ENCODE peak calls at places on chromosome 22, in seven cellular contexts. X is GM10248; Q is stimulated activated naive CD8-positive, alpha-beta T cell treated with anti-CD3 and anti-CD28 coated beads, Interleukin-15, Interleukin-2, amounts not matched to agents 100 U/mL and 50 U/mL, for 24 hours; J is lower leg skin; D is aorta; B is caudate nucleus; E is non-pigmented ciliary epithelial cell. L is an unnamed sample.

GRCh38 chr22:33577862-33578411 is 342.3 kb downstream of the LARGE1 start:
- DNase-seq in D (no peak), B (no peak), E (no peak), X (no peak), J (no peak), Q (no peak), L (no peak)

GRCh38 chr22:50262460-50262911 is 1.0 kb upstream of the MAPK12 start:
- DNase-seq in X (no peak), B (no peak), Q (no peak), D (no peak), E (no peak), J (no peak), L (peak; percentile 43)

GRCh38 chr22:48900626-48901025 is 927.0 kb downstream of the BRD1 start:
- DNase-seq in Q (no peak), J (peak; percentile 48), D (no peak), E (no peak), X (no peak), B (no peak), L (no peak)

GRCh38 chr22:46027219-46028068 is 50.5 kb upstream of the WNT7B start:
- DNase-seq in Q (no peak), E (no peak), X (no peak), B (peak; percentile 63), J (no peak), D (peak; percentile 88), L (no peak)

GRCh38 chr22:21718492-21718891 is 17.1 kb downstream of the YPEL1 start:
- DNase-seq in X (no peak), D (no peak), B (no peak), Q (no peak), J (no peak), E (no peak), L (peak; percentile 49)

GRCh38 chr22:39562839-39563489 is 7.6 kb upstream of the CACNA1I start:
- DNase-seq in Q (no peak), E (no peak), J (no peak), B (no peak), D (no peak), X (no peak), L (no peak)

GRCh38 chr22:49564666-49565515 is 262.8 kb downstream of the BRD1 start:
- DNase-seq in E (no peak), B (no peak), X (no peak), Q (no peak), J (no peak), D (no peak), L (no peak)

GRCh38 chr22:45915151-45915550 is 61.8 kb downstream of the WNT7B start:
- DNase-seq in B (no peak), X (no peak), E (no peak), J (no peak), D (no peak), Q (no peak), L (no peak)

GRCh38 chr22:26766510-26767350 is 109.3 kb downstream of the MIAT start:
- DNase-seq in X (no peak), E (no peak), J (no peak), B (no peak), Q (peak; percentile 11), D (no peak), L (no peak)

GRCh38 chr22:36253523-36254490 is 874 bp downstream of the APOL1 start:
- DNase-seq in E (no peak), J (no peak), D (no peak), X (no peak), B (peak; percentile 40), Q (peak; percentile 43), L (no peak)

GRCh38 chr22:35645646-35646045 is 2.6 kb upstream of the APOL6 start:
- DNase-seq in E (no peak), X (no peak), D (no peak), J (peak; percentile 66), B (no peak), Q (no peak), L (no peak)

GRCh38 chr22:19759994-19760651 is 455 bp upstream of the TBX1 start:
- DNase-seq in J (no peak), D (no peak), E (no peak), B (no peak), Q (no peak), X (no peak), L (peak; percentile 2)

GRCh38 chr22:22408731-22409696 is 99.5 kb downstream of the ZNF280B start:
- DNase-seq in X (peak; percentile 77), Q (peak; percentile 20), B (no peak), D (no peak), E (no peak), J (peak; percentile 76), L (peak; percentile 35)

GRCh38 chr22:49458708-49459099 is 369.0 kb downstream of the BRD1 start:
- DNase-seq in B (no peak), D (peak; percentile 51), E (no peak), X (no peak), Q (no peak), J (no peak), L (no peak)

GRCh38 chr22:33922268-33922667 is 2.0 kb upstream of the LARGE1 start:
- DNase-seq in J (peak; percentile 87), E (no peak), B (no peak), Q (peak; percentile 6), D (peak; percentile 75), X (no peak), L (no peak)

GRCh38 chr22:46075764-46076531 is 74.4 kb upstream of the PPARA start:
- DNase-seq in D (peak; percentile 53), X (no peak), B (no peak), J (peak; percentile 84), Q (no peak), E (no peak), L (no peak)

L was measured in PC-3.